ENCODE peak calls at places on chromosomes 11 and 22, in eight cellular contexts. A, P, M, W, K, D, V and O are unnamed samples.

GRCh38 chr11:35087648-35088047 is 51.3 kb upstream of the CD44 start:
- DNase-seq in A (no peak), P (no peak), M (no peak), W (no peak), K (peak; percentile 24), D (peak; percentile 25), V (no peak), O (no peak)

GRCh38 chr11:16397355-16397754 is 41.0 kb upstream of the SOX6 start:
- DNase-seq in A (no peak), P (no peak), M (no peak), W (no peak), K (no peak), D (no peak), V (no peak), O (no peak)

GRCh38 chr22:28018461-28018927 is 99.4 kb upstream of the PITPNB start:
- DNase-seq in A (no peak), P (no peak), M (no peak), W (peak; percentile 76), K (no peak), D (no peak), V (no peak), O (no peak)

GRCh38 chr11:898540-899190 is 11.9 kb downstream of the CHID1 start:
- DNase-seq in A (no peak), P (no peak), M (no peak), W (no peak), K (peak; percentile 26), D (peak; percentile 66), V (peak; percentile 28), O (peak; percentile 56)

GRCh38 chr11:67055812-67056211 is 835 bp upstream of the RHOD start:
- DNase-seq in A (no peak), P (no peak), M (no peak), W (no peak), K (peak; percentile 76), D (no peak), V (no peak), O (no peak)

GRCh38 chr11:103546236-103546635 is 437.0 kb downstream of the DYNC2H1 start:
- DNase-seq in A (no peak), P (no peak), M (no peak), W (no peak), K (peak; percentile 29), D (no peak), V (no peak), O (no peak)

GRCh38 chr11:115678942-115679341 is 174.7 kb upstream of the CADM1 start:
- DNase-seq in A (no peak), P (no peak), M (no peak), W (no peak), K (no peak), D (no peak), V (no peak), O (no peak)

GRCh38 chr11:110087820-110088534 is 5.2 kb upstream of the ZC3H12C start:
- DNase-seq in A (no peak), P (no peak), M (no peak), W (no peak), K (peak; percentile 72), D (no peak), V (no peak), O (peak; percentile 57)

GRCh38 chr22:40425082-40425481 is 54.7 kb downstream of the SGSM3 start:
- DNase-seq in A (no peak), P (no peak), M (no peak), W (no peak), K (no peak), D (no peak), V (no peak), O (no peak)

GRCh38 chr11:43947003-43947500 is 4.6 kb downstream of the C11orf96 start:
- DNase-seq in A (no peak), P (no peak), M (no peak), W (no peak), K (peak; percentile 73), D (no peak), V (no peak), O (no peak)

GRCh38 chr22:29511126-29511854 is 31.3 kb downstream of the NEFH start:
- DNase-seq in A (no peak), P (no peak), M (no peak), W (no peak), K (no peak), D (no peak), V (no peak), O (no peak)

GRCh38 chr11:65859812-65860277 is 388 bp upstream of the MUS81 start:
- DNase-seq in A (peak; percentile 78), P (no peak), M (no peak), W (peak; percentile 81), K (peak; percentile 57), D (no peak), V (no peak), O (no peak)

GRCh38 chr11:35617687-35618496 is at the start of gene FJX1:
- DNase-seq in A (peak; percentile 74), P (no peak), M (no peak), W (no peak), K (peak; percentile 95), D (peak; percentile 92), V (peak; percentile 42), O (peak; percentile 91)

GRCh38 chr11:117892651-117893050 is 16.2 kb upstream of the FXYD6 start:
- DNase-seq in A (no peak), P (no peak), M (no peak), W (no peak), K (no peak), D (no peak), V (no peak), O (no peak)

GRCh38 chr11:94597896-94598295 is 30.7 kb downstream of the PIWIL4 start:
- DNase-seq in A (no peak), P (no peak), M (no peak), W (no peak), K (no peak), D (no peak), V (no peak), O (no peak)

GRCh38 chr22:50247748-50248147 is 2.9 kb upstream of the TUBGCP6 start:
- DNase-seq in A (no peak), P (peak; percentile 52), M (no peak), W (no peak), K (peak; percentile 48), D (peak; percentile 75), V (no peak), O (no peak)

GRCh38 chr11:35930466-35930865 is 13.4 kb upstream of the LDLRAD3 start:
- DNase-seq in A (no peak), P (no peak), M (no peak), W (no peak), K (no peak), D (no peak), V (no peak), O (no peak)

GRCh38 chr11:74815966-74816365 is 67.3 kb downstream of the RNF169 start:
- DNase-seq in A (no peak), P (no peak), M (no peak), W (no peak), K (no peak), D (no peak), V (no peak), O (no peak)

GRCh38 chr11:6599884-6600390 is 3.5 kb downstream of the RRP8 start:
- DNase-seq in A (no peak), P (no peak), M (no peak), W (no peak), K (no peak), D (no peak), V (no peak), O (no peak)

GRCh38 chr11:47318166-47318565 is 34.3 kb downstream of the MYBPC3 start:
- DNase-seq in A (no peak), P (no peak), M (no peak), W (no peak), K (no peak), D (no peak), V (no peak), O (no peak)

GRCh38 chr22:26377170-26377825 is 51.8 kb upstream of the ASPHD2 start:
- DNase-seq in A (no peak), P (no peak), M (no peak), W (no peak), K (no peak), D (no peak), V (no peak), O (no peak)

GRCh38 chr11:111761056-111761455 is 5.1 kb downstream of the PPP2R1B start:
- DNase-seq in A (no peak), P (no peak), M (no peak), W (no peak), K (no peak), D (no peak), V (peak; percentile 18), O (no peak)

GRCh38 chr22:38861927-38862326 is 10.1 kb downstream of the CBX6 start:
- DNase-seq in A (no peak), P (no peak), M (no peak), W (no peak), K (no peak), D (no peak), V (no peak), O (no peak)

GRCh38 chr11:117834068-117834810 is 9.7 kb upstream of the FXYD2 start:
- DNase-seq in A (no peak), P (no peak), M (no peak), W (no peak), K (no peak), D (peak; percentile 29), V (no peak), O (no peak)

GRCh38 chr11:37571248-37571647 is 973.2 kb upstream of the RAG2 start:
- DNase-seq in A (no peak), P (no peak), M (no peak), W (no peak), K (no peak), D (no peak), V (no peak), O (peak; percentile 32)

GRCh38 chr11:1277936-1278512 is 31.4 kb downstream of the TOLLIP start:
- DNase-seq in A (no peak), P (no peak), M (no peak), W (no peak), K (no peak), D (no peak), V (no peak), O (no peak)

GRCh38 chr11:71545405-71545966 is 2.7 kb upstream of the KRTAP5-9 start:
- DNase-seq in A (no peak), P (no peak), M (no peak), W (no peak), K (no peak), D (no peak), V (no peak), O (no peak)